ENCODE peak calls at places on chromosome X, in ten cellular contexts. One of them, this sample, is unnamed.

GRCh38 chrX:18714910-18715309 is 7.5 kb downstream of the PPEF1 start:
- DNase-seq in SK-N-SH: no peak
- DNase-seq in K562: no peak
- DNase-seq in A549: peak
- DNase-seq in sigmoid colon: no peak
- DNase-seq in suprapubic skin: no peak
- DNase-seq in tibial nerve: no peak
- DNase-seq in ovary: no peak
- DNase-seq in transverse colon: no peak
- DNase-seq in HepG2: no peak
- DNase-seq in this sample: no peak

GRCh38 chrX:13360146-13360545 is 40.3 kb upstream of the ATXN3L start:
- DNase-seq in transverse colon: no peak
- DNase-seq in SK-N-SH: no peak
- DNase-seq in tibial nerve: no peak
- DNase-seq in sigmoid colon: no peak
- DNase-seq in suprapubic skin: no peak
- DNase-seq in HepG2: no peak
- DNase-seq in ovary: no peak
- DNase-seq in K562: no peak
- DNase-seq in A549: no peak
- DNase-seq in this sample: no peak

GRCh38 chrX:97563531-97564133 is 679.9 kb downstream of the RPA4 start:
- DNase-seq in ovary: peak
- DNase-seq in tibial nerve: no peak
- DNase-seq in transverse colon: peak
- DNase-seq in suprapubic skin: no peak
- DNase-seq in HepG2: peak
- DNase-seq in SK-N-SH: no peak
- DNase-seq in K562: no peak
- DNase-seq in A549: no peak
- DNase-seq in sigmoid colon: peak
- DNase-seq in this sample: no peak

GRCh38 chrX:68462653-68463052 is 29.4 kb upstream of the OPHN1 start:
- DNase-seq in tibial nerve: no peak
- DNase-seq in transverse colon: no peak
- DNase-seq in sigmoid colon: no peak
- DNase-seq in ovary: no peak
- DNase-seq in A549: peak
- DNase-seq in suprapubic skin: no peak
- DNase-seq in SK-N-SH: no peak
- DNase-seq in K562: peak
- DNase-seq in HepG2: no peak
- DNase-seq in this sample: no peak

GRCh38 chrX:112587194-112587593 is 92.5 kb downstream of the LHFPL1 start:
- DNase-seq in A549: no peak
- DNase-seq in HepG2: no peak
- DNase-seq in SK-N-SH: no peak
- DNase-seq in transverse colon: no peak
- DNase-seq in suprapubic skin: no peak
- DNase-seq in ovary: no peak
- DNase-seq in tibial nerve: no peak
- DNase-seq in sigmoid colon: no peak
- DNase-seq in K562: no peak
- DNase-seq in this sample: no peak

GRCh38 chrX:129116651-129117050 is 406.6 kb downstream of the SMARCA1 start:
- DNase-seq in SK-N-SH: no peak
- DNase-seq in ovary: no peak
- DNase-seq in K562: no peak
- DNase-seq in A549: no peak
- DNase-seq in sigmoid colon: no peak
- DNase-seq in transverse colon: no peak
- DNase-seq in tibial nerve: no peak
- DNase-seq in suprapubic skin: no peak
- DNase-seq in HepG2: peak
- DNase-seq in this sample: no peak

GRCh38 chrX:43706786-43707185 is 50.7 kb downstream of the MAOA start:
- DNase-seq in sigmoid colon: no peak
- DNase-seq in transverse colon: no peak
- DNase-seq in A549: no peak
- DNase-seq in SK-N-SH: no peak
- DNase-seq in HepG2: no peak
- DNase-seq in ovary: no peak
- DNase-seq in K562: no peak
- DNase-seq in tibial nerve: no peak
- DNase-seq in suprapubic skin: no peak
- DNase-seq in this sample: no peak

GRCh38 chrX:35351795-35352483 is 409.3 kb downstream of the FAM47B start:
- DNase-seq in SK-N-SH: no peak
- DNase-seq in transverse colon: no peak
- DNase-seq in K562: no peak
- DNase-seq in tibial nerve: no peak
- DNase-seq in suprapubic skin: no peak
- DNase-seq in sigmoid colon: no peak
- DNase-seq in A549: no peak
- DNase-seq in HepG2: no peak
- DNase-seq in ovary: no peak
- DNase-seq in this sample: no peak

GRCh38 chrX:109751698-109752097 is 18.6 kb upstream of the ACSL4 start:
- DNase-seq in transverse colon: no peak
- DNase-seq in HepG2: no peak
- DNase-seq in tibial nerve: no peak
- DNase-seq in A549: no peak
- DNase-seq in K562: no peak
- DNase-seq in SK-N-SH: no peak
- DNase-seq in sigmoid colon: no peak
- DNase-seq in ovary: no peak
- DNase-seq in suprapubic skin: no peak
- DNase-seq in this sample: no peak

GRCh38 chrX:65744965-65745364 is 77.5 kb downstream of the MSN start:
- DNase-seq in K562: no peak
- DNase-seq in HepG2: no peak
- DNase-seq in A549: no peak
- DNase-seq in tibial nerve: no peak
- DNase-seq in ovary: no peak
- DNase-seq in transverse colon: no peak
- DNase-seq in SK-N-SH: no peak
- DNase-seq in suprapubic skin: no peak
- DNase-seq in sigmoid colon: no peak
- DNase-seq in this sample: no peak

GRCh38 chrX:137999542-137999941 is 433.6 kb downstream of the ZIC3 start:
- DNase-seq in sigmoid colon: no peak
- DNase-seq in K562: no peak
- DNase-seq in A549: no peak
- DNase-seq in HepG2: no peak
- DNase-seq in SK-N-SH: no peak
- DNase-seq in suprapubic skin: no peak
- DNase-seq in transverse colon: no peak
- DNase-seq in tibial nerve: no peak
- DNase-seq in ovary: no peak
- DNase-seq in this sample: no peak

GRCh38 chrX:107687445-107687844 is 59.1 kb downstream of the PRPS1 start:
- DNase-seq in transverse colon: no peak
- DNase-seq in tibial nerve: no peak
- DNase-seq in ovary: no peak
- DNase-seq in suprapubic skin: peak
- DNase-seq in A549: no peak
- DNase-seq in HepG2: no peak
- DNase-seq in SK-N-SH: no peak
- DNase-seq in K562: no peak
- DNase-seq in sigmoid colon: no peak
- DNase-seq in this sample: no peak

GRCh38 chrX:68936608-68937007 is 107.8 kb downstream of the EFNB1 start:
- DNase-seq in SK-N-SH: no peak
- DNase-seq in K562: no peak
- DNase-seq in HepG2: no peak
- DNase-seq in A549: peak
- DNase-seq in transverse colon: peak
- DNase-seq in tibial nerve: no peak
- DNase-seq in suprapubic skin: peak
- DNase-seq in sigmoid colon: peak
- DNase-seq in ovary: no peak
- DNase-seq in this sample: peak

GRCh38 chrX:3271485-3272186 is 74.8 kb downstream of the MXRA5 start:
- DNase-seq in SK-N-SH: no peak
- DNase-seq in suprapubic skin: no peak
- DNase-seq in transverse colon: no peak
- DNase-seq in sigmoid colon: no peak
- DNase-seq in K562: no peak
- DNase-seq in A549: peak
- DNase-seq in tibial nerve: no peak
- DNase-seq in ovary: no peak
- DNase-seq in HepG2: no peak
- DNase-seq in this sample: no peak

GRCh38 chrX:12771445-12772069 is 19.7 kb upstream of the PRPS2 start:
- DNase-seq in transverse colon: peak
- DNase-seq in suprapubic skin: no peak
- DNase-seq in ovary: no peak
- DNase-seq in sigmoid colon: no peak
- DNase-seq in A549: peak
- DNase-seq in HepG2: no peak
- DNase-seq in SK-N-SH: peak
- DNase-seq in K562: peak
- DNase-seq in tibial nerve: no peak
- DNase-seq in this sample: peak

GRCh38 chrX:118644378-118644777 is 83.0 kb upstream of the IL13RA1 start:
- DNase-seq in SK-N-SH: peak
- DNase-seq in suprapubic skin: no peak
- DNase-seq in ovary: no peak
- DNase-seq in transverse colon: no peak
- DNase-seq in HepG2: peak
- DNase-seq in sigmoid colon: no peak
- DNase-seq in tibial nerve: no peak
- DNase-seq in A549: peak
- DNase-seq in K562: peak
- DNase-seq in this sample: no peak

GRCh38 chrX:49209434-49210251 is 9.7 kb upstream of the SYP start:
- DNase-seq in suprapubic skin: no peak
- DNase-seq in A549: no peak
- DNase-seq in K562: peak
- DNase-seq in transverse colon: no peak
- DNase-seq in sigmoid colon: no peak
- DNase-seq in SK-N-SH: no peak
- DNase-seq in tibial nerve: no peak
- DNase-seq in HepG2: no peak
- DNase-seq in ovary: no peak
- DNase-seq in this sample: no peak
- TF ChIP-seq EP300 in suprapubic skin: no peak
- TF ChIP-seq EP300 in A549: no peak
- TF ChIP-seq EP300 in K562: no peak
- TF ChIP-seq EP300 in transverse colon: no peak
- TF ChIP-seq EP300 in sigmoid colon: no peak
- TF ChIP-seq EP300 in SK-N-SH: no peak
- TF ChIP-seq EP300 in tibial nerve: no peak
- TF ChIP-seq EP300 in HepG2: no peak
- TF ChIP-seq EP300 in ovary: no peak
- TF ChIP-seq EP300 in this sample: no peak

GRCh38 chrX:110847334-110847733 is 51.7 kb upstream of the CHRDL1 start:
- DNase-seq in ovary: no peak
- DNase-seq in suprapubic skin: no peak
- DNase-seq in transverse colon: no peak
- DNase-seq in HepG2: peak
- DNase-seq in K562: peak
- DNase-seq in A549: peak
- DNase-seq in sigmoid colon: no peak
- DNase-seq in tibial nerve: no peak
- DNase-seq in SK-N-SH: peak
- DNase-seq in this sample: no peak
- TF ChIP-seq EP300 in ovary: no peak
- TF ChIP-seq EP300 in suprapubic skin: no peak
- TF ChIP-seq EP300 in transverse colon: no peak
- TF ChIP-seq EP300 in HepG2: no peak
- TF ChIP-seq EP300 in K562: no peak
- TF ChIP-seq EP300 in A549: no peak
- TF ChIP-seq EP300 in sigmoid colon: no peak
- TF ChIP-seq EP300 in tibial nerve: no peak
- TF ChIP-seq EP300 in SK-N-SH: no peak
- TF ChIP-seq EP300 in this sample: no peak

GRCh38 chrX:154084449-154085300 is 12.8 kb downstream of the MECP2 start:
- DNase-seq in suprapubic skin: no peak
- DNase-seq in K562: no peak
- DNase-seq in SK-N-SH: no peak
- DNase-seq in A549: no peak
- DNase-seq in ovary: no peak
- DNase-seq in tibial nerve: no peak
- DNase-seq in HepG2: no peak
- DNase-seq in transverse colon: no peak
- DNase-seq in sigmoid colon: no peak
- DNase-seq in this sample: no peak

GRCh38 chrX:154083134-154083517 is 14.4 kb downstream of the MECP2 start:
- DNase-seq in SK-N-SH: no peak
- DNase-seq in tibial nerve: no peak
- DNase-seq in HepG2: no peak
- DNase-seq in suprapubic skin: no peak
- DNase-seq in K562: no peak
- DNase-seq in A549: no peak
- DNase-seq in sigmoid colon: no peak
- DNase-seq in ovary: no peak
- DNase-seq in transverse colon: no peak
- DNase-seq in this sample: no peak

GRCh38 chrX:154082396-154083133 is 15.0 kb downstream of the MECP2 start:
- DNase-seq in transverse colon: no peak
- DNase-seq in ovary: no peak
- DNase-seq in SK-N-SH: no peak
- DNase-seq in tibial nerve: no peak
- DNase-seq in HepG2: no peak
- DNase-seq in K562: no peak
- DNase-seq in suprapubic skin: no peak
- DNase-seq in A549: peak
- DNase-seq in sigmoid colon: no peak
- DNase-seq in this sample: no peak
- TF ChIP-seq EP300 in transverse colon: no peak
- TF ChIP-seq EP300 in ovary: no peak
- TF ChIP-seq EP300 in SK-N-SH: no peak
- TF ChIP-seq EP300 in tibial nerve: no peak
- TF ChIP-seq EP300 in HepG2: no peak
- TF ChIP-seq EP300 in K562: no peak
- TF ChIP-seq EP300 in suprapubic skin: no peak
- TF ChIP-seq EP300 in A549: no peak
- TF ChIP-seq EP300 in sigmoid colon: no peak
- TF ChIP-seq EP300 in this sample: no peak

DNA sequence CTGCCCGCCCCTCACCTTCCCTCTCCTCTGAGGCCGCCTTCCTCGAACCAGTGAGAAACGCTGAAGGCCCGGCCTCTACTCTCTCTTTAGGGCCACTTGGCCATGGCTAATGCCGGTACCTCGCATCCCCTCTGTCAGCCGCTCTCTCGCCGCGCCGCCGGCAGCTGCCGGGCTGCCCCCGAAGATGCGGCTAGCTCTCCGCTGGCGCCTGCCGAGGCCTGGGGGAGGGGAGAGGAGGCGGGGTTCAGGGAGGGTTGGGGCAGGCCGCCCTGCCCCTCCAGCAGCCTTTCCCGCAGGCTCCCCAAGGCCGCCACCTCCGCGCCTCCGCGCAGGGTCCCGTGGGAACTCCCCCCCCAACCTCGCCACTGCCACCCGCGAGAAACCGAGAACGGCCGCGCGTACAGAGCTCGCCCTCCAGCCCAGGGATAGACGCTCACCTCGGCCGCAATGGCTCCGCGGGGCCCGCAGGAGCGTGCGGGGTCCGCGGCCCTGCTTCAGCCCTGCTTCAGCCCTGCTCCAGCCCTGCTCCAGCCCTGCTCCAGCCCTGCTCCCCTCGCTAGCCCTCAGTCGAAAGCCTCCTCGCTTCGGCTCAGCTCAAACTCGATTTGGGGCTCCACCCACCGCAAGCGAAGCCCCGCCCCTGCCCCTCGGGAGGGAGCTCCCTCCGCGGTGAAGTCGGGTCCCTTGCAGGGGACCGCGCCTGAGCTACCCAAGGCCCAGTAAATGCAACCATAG is at the start of gene HUWE1:
- DNase-seq in K562: peak
- DNase-seq in ovary: peak
- DNase-seq in tibial nerve: peak
- DNase-seq in A549: peak
- DNase-seq in SK-N-SH: peak
- DNase-seq in suprapubic skin: peak
- DNase-seq in sigmoid colon: peak
- DNase-seq in transverse colon: peak
- DNase-seq in HepG2: peak
- DNase-seq in this sample: peak
- TF ChIP-seq EP300 in K562: no peak
- TF ChIP-seq EP300 in ovary: no peak
- TF ChIP-seq EP300 in tibial nerve: no peak
- TF ChIP-seq EP300 in A549: no peak
- TF ChIP-seq EP300 in SK-N-SH: no peak
- TF ChIP-seq EP300 in suprapubic skin: no peak
- TF ChIP-seq EP300 in sigmoid colon: no peak
- TF ChIP-seq EP300 in transverse colon: no peak
- TF ChIP-seq EP300 in HepG2: no peak
- TF ChIP-seq EP300 in this sample: no peak